ENCODE peak calls at places on chromosomes 13 and 19, in five cellular contexts. P is activated CD4-positive, CD25-positive, alpha-beta regulatory T cell treated with anti-CD3 and anti-CD28 coated beads, Interleukin-2, amount 50 U/mL, for 16 hours; O is dorsolateral prefrontal cortex; I is amygdala; C is AG04450. J is an unnamed sample.

GRCh38 chr19:28943651-28944050 is 269.3 kb downstream of the UQCRFS1 start:
- DNase-seq in O (no peak), I (no peak), C (no peak), P (no peak), J (no peak)

GRCh38 chr13:20831933-20832332 is 58.2 kb upstream of the EEF1AKMT1 start:
- DNase-seq in P (no peak), I (no peak), C (no peak), O (no peak), J (no peak)

GRCh38 chr13:98664924-98665637 is 87.4 kb downstream of the SLC15A1 start:
- DNase-seq in P (no peak), I (no peak), C (no peak), O (no peak), J (no peak)

GRCh38 chr13:35930665-35931631 is 200.2 kb downstream of the DCLK1 start:
- DNase-seq in P (no peak), I (no peak), C (no peak), O (no peak), J (no peak)

GRCh38 chr19:40578442-40578908 is 1.8 kb downstream of the SHKBP1 start:
- DNase-seq in C (no peak), P (no peak), O (no peak), I (no peak), J (no peak)

GRCh38 chr13:25846227-25846984 is 205.4 kb downstream of the SHISA2 start:
- DNase-seq in P (no peak), O (no peak), C (no peak), I (no peak), J (no peak)

GRCh38 chr19:12984683-12985048 is 10.6 kb upstream of the NFIX start:
- DNase-seq in C (no peak), O (no peak), I (no peak), P (no peak), J (no peak)

GRCh38 chr19:52492991-52493470 is 34.4 kb upstream of the ZNF808 start:
- DNase-seq in C (no peak), I (no peak), O (no peak), P (no peak), J (no peak)

GRCh38 chr13:45847554-45848224 is 3.9 kb downstream of the SIAH3 start:
- DNase-seq in O (no peak), I (no peak), C (no peak), P (no peak), J (peak; percentile 26)

GRCh38 chr19:21022996-21023395 is 2.5 kb downstream of the ZNF430 start:
- DNase-seq in O (no peak), C (no peak), P (no peak), I (no peak), J (no peak)

GRCh38 chr13:79512950-79513349 is 32.0 kb downstream of the NDFIP2 start:
- DNase-seq in O (no peak), P (no peak), I (no peak), C (no peak), J (no peak)

GRCh38 chr19:10637894-10638293 is 12.5 kb downstream of the SLC44A2 start:
- DNase-seq in O (no peak), C (no peak), P (no peak), I (no peak), J (no peak)

GRCh38 chr13:91346848-91347211 is 657 bp upstream of the MIR17HG start:
- DNase-seq in O (no peak), I (no peak), P (no peak), C (no peak), J (no peak)

GRCh38 chr13:82625753-82626152 is 1256.5 kb downstream of the SLITRK1 start:
- DNase-seq in C (no peak), I (no peak), O (no peak), P (no peak), J (no peak)

J was measured in pulmonary artery endothelial cell.